ENCODE peak calls at places on chromosomes 4 and X, in nine cellular contexts. L is stimulated activated CD4-positive, alpha-beta T cell treated with anti-CD3 and anti-CD28 coated beads, Interleukin-15, amount 100 ng/mL, for 24 hours; O is uterus; V is upper lobe of right lung; W is right lobe of liver; S is activated CD4-positive, alpha-beta T cell treated with anti-CD3 and anti-CD28 coated beads, Interleukin-2, amount 50 U/mL, for 4 hours; A is neural progenitor cell; G is BJ; F is naive B cell. D is an unnamed sample.

GRCh38 chrX:40550069-40550468 is 30.7 kb upstream of the ATP6AP2 start:
- DNase-seq in L (no peak), O (no peak), V (no peak), W (no peak), S (no peak), A (no peak), G (no peak), F (no peak), D (no peak)

GRCh38 chr4:110853242-110853641 is 230.4 kb upstream of the PITX2 start:
- DNase-seq in L (no peak), O (no peak), V (no peak), W (no peak), S (no peak), A (no peak), G (no peak), F (no peak), D (no peak)

GRCh38 chr4:115851918-115852766 is 738.7 kb upstream of the NDST4 start:
- DNase-seq in L (peak), O (no peak), V (no peak), W (peak), S (no peak), A (peak), G (no peak), F (no peak), D (no peak)

GRCh38 chr4:128660361-128660964 is 149.0 kb upstream of the JADE1 start:
- DNase-seq in L (no peak), O (peak), V (no peak), W (no peak), S (no peak), A (no peak), G (peak), F (no peak), D (no peak)

GRCh38 chr4:20408596-20408995 is 156.9 kb downstream of the SLIT2 start:
- DNase-seq in L (no peak), O (no peak), V (no peak), W (no peak), S (no peak), A (no peak), G (no peak), F (no peak), D (no peak)

GRCh38 chr4:61922766-61923165 is 722.6 kb downstream of the ADGRL3 start:
- DNase-seq in L (no peak), O (no peak), V (no peak), W (no peak), S (no peak), A (no peak), G (no peak), F (no peak), D (no peak)

GRCh38 chr4:125719987-125720386 is 405.2 kb downstream of the FAT4 start:
- DNase-seq in L (no peak), O (no peak), V (no peak), W (no peak), S (no peak), A (no peak), G (no peak), F (no peak), D (no peak)

GRCh38 chr4:105197777-105198176 is 51.1 kb downstream of the TET2 start:
- DNase-seq in L (no peak), O (no peak), V (no peak), W (no peak), S (no peak), A (no peak), G (no peak), F (no peak), D (no peak)

GRCh38 chr4:159227378-159227777 is 124.5 kb downstream of the RAPGEF2 start:
- DNase-seq in L (no peak), O (no peak), V (no peak), W (no peak), S (no peak), A (no peak), G (no peak), F (no peak), D (no peak)